ENCODE peak calls at places on chromosomes 5 and 9, in ten cellular contexts. T is tibial nerve, D is A549, N is uterus, R is gastrocnemius medialis, X is upper lobe of left lung, Y is Peyer's patch, A is stomach, F is right lobe of liver, I is breast epithelium. P is an unnamed sample.
A peak's percentile ranks its signal among the peaks of the same experiment; 100 is the strongest.

GRCh38 chr9:99253772-99254431 is 31.8 kb downstream of the SEC61B start:
- DNase-seq in D (no peak), T (no peak), R (no peak), X (peak; percentile 39), A (no peak), I (peak; percentile 22), Y (peak; percentile 53), N (no peak), F (no peak), P (no peak)

GRCh38 chr9:121700165-121700830 is 48.9 kb downstream of the DAB2IP start:
- DNase-seq in I (peak; percentile 96), F (no peak), Y (peak; percentile 35), N (peak; percentile 68), A (peak; percentile 85), X (no peak), R (peak; percentile 77), D (peak; percentile 58), T (peak; percentile 49), P (peak; percentile 49)

GRCh38 chr5:142637871-142638270 is 48.0 kb downstream of the FGF1 start:
- DNase-seq in N (no peak), F (no peak), D (no peak), T (no peak), R (no peak), I (no peak), A (no peak), X (no peak), Y (no peak), P (no peak)

GRCh38 chr5:95846554-95847260 is 24.2 kb upstream of the GLRX start:
- DNase-seq in T (peak; percentile 75), A (peak; percentile 87), F (peak; percentile 69), X (no peak), N (peak; percentile 71), I (no peak), D (peak; percentile 76), Y (peak; percentile 57), R (no peak), P (peak; percentile 67)

GRCh38 chr5:84303315-84303714 is 81.4 kb downstream of the EDIL3 start:
- DNase-seq in F (no peak), N (no peak), T (no peak), R (no peak), Y (no peak), D (no peak), X (no peak), I (no peak), A (no peak), P (no peak)

GRCh38 chr5:176587398-176587797 is 22.6 kb downstream of the GPRIN1 start:
- DNase-seq in I (no peak), T (no peak), F (no peak), Y (no peak), X (no peak), R (no peak), D (no peak), A (no peak), N (no peak), P (no peak)

GRCh38 chr5:5767286-5767928 is 344.9 kb downstream of the ICE1 start:
- DNase-seq in R (no peak), N (no peak), A (peak; percentile 51), X (no peak), F (peak; percentile 92), T (no peak), D (no peak), I (no peak), Y (no peak), P (peak; percentile 20)

GRCh38 chr9:5442400-5443011 is 4.8 kb upstream of the PLGRKT start:
- DNase-seq in Y (no peak), R (no peak), X (no peak), T (no peak), F (peak; percentile 61), I (no peak), N (no peak), A (peak; percentile 46), D (peak; percentile 78), P (peak; percentile 47)

GRCh38 chr5:139967353-139967752 is 75.7 kb downstream of the NRG2 start:
- DNase-seq in T (no peak), A (no peak), X (no peak), I (no peak), F (no peak), R (no peak), Y (no peak), D (no peak), N (no peak), P (no peak)

GRCh38 chr9:125240649-125240999 is 519 bp downstream of the HSPA5 start:
- DNase-seq in F (peak; percentile 54), A (peak; percentile 50), I (peak; percentile 45), R (peak; percentile 43), D (peak; percentile 52), N (no peak), T (peak; percentile 11), Y (no peak), X (no peak), P (peak; percentile 51)

GRCh38 chr9:97807681-97808080 is 45.3 kb upstream of the FOXE1 start:
- DNase-seq in D (no peak), Y (no peak), T (no peak), R (no peak), A (no peak), X (no peak), N (no peak), I (no peak), F (no peak), P (no peak)

GRCh38 chr5:150153483-150153882 is 2.2 kb downstream of the PDGFRB start:
- DNase-seq in R (no peak), D (no peak), A (no peak), Y (no peak), T (no peak), X (no peak), F (no peak), I (no peak), N (no peak), P (no peak)

GRCh38 chr5:150156033-150156381 is 362 bp upstream of the PDGFRB start:
- DNase-seq in A (no peak), I (no peak), X (no peak), Y (no peak), R (no peak), D (no peak), T (no peak), N (no peak), F (no peak), P (no peak)

GRCh38 chr5:150155258-150156032 is at the start of gene PDGFRB:
- DNase-seq in X (peak; percentile 86), D (no peak), Y (peak; percentile 71), A (peak; percentile 55), F (no peak), T (peak; percentile 94), N (peak; percentile 97), I (peak; percentile 82), R (peak; percentile 73), P (peak; percentile 81)

GRCh38 chr5:150153957-150154617 is 1.6 kb downstream of the PDGFRB start:
- DNase-seq in X (no peak), T (no peak), Y (no peak), I (no peak), A (no peak), N (peak; percentile 64), R (no peak), D (peak; percentile 16), F (no peak), P (no peak)

DNA sequence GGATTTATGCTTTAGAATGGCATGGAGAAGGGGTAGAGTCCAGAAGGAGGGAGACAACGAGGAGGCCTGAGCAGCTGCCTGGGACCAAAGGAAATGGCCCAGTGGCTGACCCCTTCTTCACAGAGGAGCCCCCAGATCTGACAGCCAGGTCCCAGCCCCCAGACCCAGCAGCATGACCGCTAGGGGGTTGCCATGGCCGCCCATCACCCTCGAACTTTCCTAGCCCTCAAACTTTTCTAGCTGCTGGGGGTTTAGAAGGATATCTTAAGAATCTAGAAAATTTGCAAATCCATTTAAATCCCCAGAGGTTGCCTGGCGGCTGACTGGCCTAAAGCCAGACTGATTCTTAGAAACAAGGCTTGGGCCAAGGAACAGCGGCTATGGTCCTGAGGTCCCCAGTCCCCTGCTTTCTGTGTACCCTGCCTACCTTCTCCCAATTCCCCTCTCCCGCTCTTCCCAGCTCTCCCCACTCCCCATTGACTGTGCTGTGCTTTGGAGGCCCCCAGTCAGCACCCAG is 969 bp downstream of the PDGFRB start:
- DNase-seq in A (no peak), D (no peak), N (no peak), R (no peak), T (no peak), F (no peak), X (no peak), I (no peak), Y (no peak), P (no peak)
- H3K4me3 ChIP-seq in A (peak overlapping the region; percentile 48), D (no peak overlapping the region), N (peak overlapping the region; percentile 86), R (peak overlapping the region; percentile 57), T (peak overlapping the region; percentile 53), F (peak overlapping the region; percentile 24), X (peak overlapping the region; percentile 40), I (peak overlapping the region; percentile 66), Y (peak overlapping the region; percentile 50), P (no peak overlapping the region)

DNA sequence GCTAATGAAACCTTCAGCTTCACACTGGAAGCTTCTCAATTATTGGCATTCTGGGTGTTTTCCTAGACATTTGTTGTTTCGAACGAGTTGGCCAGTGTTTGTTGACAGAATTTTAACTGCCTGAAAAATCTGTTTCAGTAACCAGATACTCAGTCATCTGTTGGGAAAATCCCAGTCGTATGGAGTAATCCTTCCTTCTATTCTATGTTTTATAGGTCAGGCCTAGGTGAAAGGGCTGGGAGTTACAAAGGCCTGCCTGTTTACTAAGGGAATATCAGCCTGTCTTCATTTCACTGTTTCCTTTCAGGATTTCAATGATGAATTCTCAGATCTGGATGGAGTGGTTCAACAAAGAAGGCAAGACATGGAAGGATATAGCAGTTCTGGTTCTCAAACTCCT is 59.9 kb downstream of the GRAMD2B start:
- DNase-seq in N (no peak), R (no peak), I (no peak), T (no peak), Y (no peak), X (no peak), D (no peak), A (no peak), F (no peak), P (no peak)
- TF ChIP-seq POLR2A in N (no peak), R (no peak), I (no peak), T (no peak), Y (no peak), X (no peak), D (no peak), A (no peak), F (no peak), P (no peak)

DNA sequence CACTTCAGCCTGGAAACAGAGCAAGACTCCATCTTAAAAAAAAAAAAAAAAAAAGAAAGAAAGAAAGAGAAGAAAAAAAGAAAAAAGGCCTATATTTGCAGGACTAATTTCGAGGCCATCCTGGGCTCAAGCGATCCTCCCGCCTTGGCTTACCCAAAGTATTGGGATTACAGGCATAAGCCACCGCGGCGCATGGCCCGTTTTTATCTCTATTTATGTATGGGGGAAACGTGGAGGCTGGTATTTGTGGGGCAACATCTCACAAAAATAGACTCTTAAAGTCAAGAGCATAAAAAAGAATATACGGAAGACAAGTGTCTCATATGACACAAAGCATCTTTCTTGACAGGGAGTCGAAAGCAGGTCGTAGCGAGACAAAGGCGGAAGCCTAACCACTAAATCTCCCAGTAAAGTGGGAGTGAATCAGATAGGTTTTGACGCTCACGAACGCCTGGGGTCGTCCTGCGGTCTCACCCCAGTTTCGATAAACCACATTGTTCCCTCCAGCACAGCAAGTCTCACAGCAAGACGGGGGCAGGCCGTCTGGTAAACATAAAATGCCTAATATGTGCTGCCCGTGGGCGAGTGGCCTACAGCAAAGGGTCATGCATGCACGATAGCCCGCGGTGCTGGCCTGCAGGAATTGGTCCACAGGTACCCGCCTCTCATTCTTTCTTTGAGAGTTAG is 1.8 kb upstream of the TRIM41 start:
- DNase-seq in T (peak; percentile 19), I (peak; percentile 45), Y (no peak), F (no peak), A (no peak), N (no peak), X (peak; percentile 20), R (no peak), D (no peak), P (peak; percentile 47)
- H3K4me1 ChIP-seq in T (no peaks in the 10 kb centered on the region), I (peaks cover 5% of the 10 kb centered on the region), Y (no peaks in the 10 kb centered on the region), F (peaks cover 11% of the 10 kb centered on the region), A (peaks cover 21% of the 10 kb centered on the region), N (peaks cover 5% of the 10 kb centered on the region), X (peaks cover 36% of the 10 kb centered on the region), R (peaks cover 22% of the 10 kb centered on the region), D (peaks cover 16% of the 10 kb centered on the region), P (peaks cover 4% of the 10 kb centered on the region)

GRCh38 chr9:2023042-2023441 is 7.9 kb downstream of the SMARCA2 start:
- DNase-seq in Y (no peak), D (no peak), A (no peak), T (no peak), X (no peak), F (no peak), I (no peak), N (no peak), R (no peak), P (no peak)
- H3K4me3 ChIP-seq in Y (no peak overlapping the region), D (no peak overlapping the region), A (no peak overlapping the region), T (no peak overlapping the region), X (no peak overlapping the region), F (no peak overlapping the region), I (no peak overlapping the region), N (no peak overlapping the region), R (no peak overlapping the region), P (no peak overlapping the region)